ENCODE peak calls at places on chromosomes 3 and 15, in four cellular contexts. A is stimulated activated naive CD8-positive, alpha-beta T cell treated with anti-CD3 and anti-CD28 coated beads, Interleukin-15, amount 100 ng/mL, for 72 hours; Y is HCT116; S is retina. L is an unnamed sample.

GRCh38 chr15:64877435-64877834 is 34.3 kb upstream of the ANKDD1A start:
- DNase-seq in A (no peak), Y (no peak), S (no peak), L (no peak)

GRCh38 chr3:191065183-191065805 is 133.7 kb upstream of the OSTN start:
- DNase-seq in A (no peak), Y (no peak), S (peak), L (no peak)

GRCh38 chr15:83243634-83244033 is 36.0 kb upstream of the HDGFL3 start:
- DNase-seq in A (no peak), Y (no peak), S (no peak), L (no peak)

GRCh38 chr3:44363591-44363990 is 25.0 kb downstream of the TCAIM start:
- DNase-seq in A (no peak), Y (no peak), S (no peak), L (no peak)

GRCh38 chr3:53109190-53109589 is 21.0 kb downstream of the RFT1 start:
- DNase-seq in A (peak), Y (no peak), S (no peak), L (no peak)

GRCh38 chr3:43417133-43417532 is 130.8 kb downstream of the SNRK start:
- DNase-seq in A (no peak), Y (no peak), S (no peak), L (no peak)

GRCh38 chr3:134260984-134261383 is 10.3 kb upstream of the RYK start:
- DNase-seq in A (no peak), Y (no peak), S (no peak), L (no peak)

GRCh38 chr3:155960060-155960459 is 89.6 kb downstream of the GMPS start:
- DNase-seq in A (no peak), Y (no peak), S (no peak), L (no peak)

GRCh38 chr3:186519021-186519658 is 25.0 kb downstream of the CRYGS start:
- DNase-seq in A (no peak), Y (no peak), S (no peak), L (no peak)

GRCh38 chr3:157857461-157857860 is 248.8 kb downstream of the SHOX2 start:
- DNase-seq in A (no peak), Y (no peak), S (no peak), L (no peak)

GRCh38 chr3:146283796-146284485 is 33.0 kb upstream of the PLSCR4 start:
- DNase-seq in A (no peak), Y (no peak), S (no peak), L (no peak)

GRCh38 chr15:72445426-72445825 is 28.7 kb upstream of the ARIH1 start:
- DNase-seq in A (no peak), Y (no peak), S (no peak), L (no peak)

GRCh38 chr15:58179206-58179605 is 41.0 kb downstream of the AQP9 start:
- DNase-seq in A (no peak), Y (no peak), S (no peak), L (no peak)

GRCh38 chr3:32200490-32200889 is 38.0 kb upstream of the CMTM8 start:
- DNase-seq in A (no peak), Y (no peak), S (no peak), L (no peak)

GRCh38 chr3:177338697-177339219 is 141.5 kb upstream of the TBL1XR1 start:
- DNase-seq in A (no peak), Y (no peak), S (no peak), L (no peak)

GRCh38 chr3:11375333-11376076 is 103.3 kb downstream of the ATG7 start:
- DNase-seq in A (no peak), Y (no peak), S (no peak), L (no peak)

GRCh38 chr3:40232626-40233025 is 76.9 kb upstream of the EIF1B start:
- DNase-seq in A (no peak), Y (no peak), S (no peak), L (no peak)

L was measured in G401.